ENCODE peak calls at places on chromosomes 2 and 18, in eight cellular contexts. F is activated CD8-positive, alpha-beta memory T cell treated with anti-CD3 and anti-CD28 coated beads for 4 hours; M is germinal center; O is nephron progenitor cell; L is right atrium auricular region; T is progenitor cell of endocrine pancreas; Z is neural crest cell; A is NT2/D1. U is an unnamed sample.

GRCh38 chr2:70897203-70897976 is 38.3 kb upstream of the ATP6V1B1 start:
- DNase-seq in F (no peak), M (no peak), O (no peak), L (peak), T (no peak), Z (no peak), A (no peak), U (no peak)

GRCh38 chr2:239433777-239434396 is 33.1 kb upstream of the HDAC4 start:
- DNase-seq in F (no peak), M (no peak), O (no peak), L (no peak), T (no peak), Z (no peak), A (no peak), U (no peak)

GRCh38 chr2:58965602-58966001 is 724.5 kb upstream of the FANCL start:
- DNase-seq in F (no peak), M (no peak), O (no peak), L (no peak), T (no peak), Z (no peak), A (no peak), U (no peak)

GRCh38 chr18:45806226-45806625 is 19.2 kb upstream of the SIGLEC15 start:
- DNase-seq in F (no peak), M (no peak), O (no peak), L (no peak), T (no peak), Z (no peak), A (no peak), U (no peak)

GRCh38 chr2:144357623-144358400 is 162.1 kb downstream of the ZEB2 start:
- DNase-seq in F (no peak), M (no peak), O (no peak), L (no peak), T (no peak), Z (no peak), A (no peak), U (no peak)

GRCh38 chr2:44100351-44100750 is 68.3 kb upstream of the PPM1B start:
- DNase-seq in F (no peak), M (no peak), O (no peak), L (peak), T (no peak), Z (no peak), A (no peak), U (no peak)

GRCh38 chr2:78750219-78750618 is 275.3 kb upstream of the REG3G start:
- DNase-seq in F (no peak), M (no peak), O (no peak), L (no peak), T (no peak), Z (no peak), A (no peak), U (no peak)

GRCh38 chr2:148794558-148794957 is 80.5 kb upstream of the KIF5C start:
- DNase-seq in F (no peak), M (no peak), O (no peak), L (no peak), T (no peak), Z (no peak), A (no peak), U (no peak)

GRCh38 chr18:77857926-77858325 is 608.3 kb downstream of the GALR1 start:
- DNase-seq in F (no peak), M (no peak), O (no peak), L (no peak), T (no peak), Z (no peak), A (no peak), U (no peak)

GRCh38 chr2:224689539-224689938 is 26.6 kb downstream of the CCDC195 start:
- DNase-seq in F (no peak), M (no peak), O (no peak), L (no peak), T (no peak), Z (no peak), A (no peak), U (no peak)

GRCh38 chr2:43174368-43175186 is 51.8 kb downstream of the ZFP36L2 start:
- DNase-seq in F (peak), M (peak), O (no peak), L (no peak), T (no peak), Z (no peak), A (no peak), U (no peak)

GRCh38 chr2:10009811-10010781 is 33.3 kb upstream of the KLF11 start:
- DNase-seq in F (no peak), M (no peak), O (no peak), L (peak), T (no peak), Z (no peak), A (no peak), U (peak)

GRCh38 chr18:71849407-71849806 is 694.7 kb downstream of the CBLN2 start:
- DNase-seq in F (no peak), M (no peak), O (peak), L (no peak), T (no peak), Z (no peak), A (no peak), U (no peak)

GRCh38 chr2:57884281-57884680 is 162.3 kb upstream of the VRK2 start:
- DNase-seq in F (no peak), M (no peak), O (no peak), L (no peak), T (no peak), Z (no peak), A (no peak), U (no peak)

GRCh38 chr2:101710690-101711318 is 13.3 kb downstream of the MAP4K4 start:
- DNase-seq in F (no peak), M (no peak), O (no peak), L (no peak), T (no peak), Z (no peak), A (no peak), U (no peak)

GRCh38 chr2:134224005-134224404 is 29.9 kb upstream of the MGAT5 start:
- DNase-seq in F (no peak), M (no peak), O (no peak), L (no peak), T (no peak), Z (no peak), A (no peak), U (no peak)

GRCh38 chr2:86453838-86454237 is 12.7 kb downstream of the KDM3A start:
- DNase-seq in F (no peak), M (no peak), O (no peak), L (peak), T (no peak), Z (no peak), A (no peak), U (peak)

GRCh38 chr18:40017026-40017425 is 1938.0 kb upstream of the PIK3C3 start:
- DNase-seq in F (no peak), M (no peak), O (no peak), L (no peak), T (no peak), Z (no peak), A (no peak), U (no peak)

GRCh38 chr2:229372207-229372606 is 101.1 kb upstream of the PID1 start:
- DNase-seq in F (no peak), M (no peak), O (no peak), L (no peak), T (no peak), Z (no peak), A (no peak), U (no peak)

GRCh38 chr2:164178835-164179470 is 442.3 kb downstream of the GRB14 start:
- DNase-seq in F (no peak), M (no peak), O (no peak), L (no peak), T (no peak), Z (no peak), A (no peak), U (no peak)

GRCh38 chr2:217790681-217791392 is 212.0 kb downstream of the TNS1 start:
- DNase-seq in F (no peak), M (no peak), O (no peak), L (no peak), T (no peak), Z (no peak), A (no peak), U (no peak)

GRCh38 chr2:196173505-196173904 is 2.1 kb upstream of the STK17B start:
- DNase-seq in F (no peak), M (no peak), O (no peak), L (no peak), T (no peak), Z (no peak), A (no peak), U (no peak)

GRCh38 chr2:37638973-37639372 is 32.5 kb downstream of the CDC42EP3 start:
- DNase-seq in F (no peak), M (no peak), O (no peak), L (no peak), T (no peak), Z (no peak), A (no peak), U (no peak)

GRCh38 chr2:19312949-19313348 is 45.5 kb downstream of the OSR1 start:
- DNase-seq in F (no peak), M (peak), O (no peak), L (no peak), T (no peak), Z (no peak), A (peak), U (no peak)

GRCh38 chr2:207239222-207239674 is 73.5 kb upstream of the KLF7 start:
- DNase-seq in F (no peak), M (no peak), O (no peak), L (peak), T (no peak), Z (no peak), A (no peak), U (no peak)

GRCh38 chr2:112481528-112482228 is at the start of gene TTL:
- DNase-seq in F (peak), M (peak), O (peak), L (peak), T (peak), Z (peak), A (no peak), U (peak)

GRCh38 chr18:26553943-26554342 is 5.6 kb upstream of the KCTD1 start:
- DNase-seq in F (no peak), M (no peak), O (no peak), L (no peak), T (no peak), Z (no peak), A (no peak), U (no peak)

U was measured in breast epithelium.